ENCODE peak calls at places on chromosomes 4 and X, in seven cellular contexts. One of them, this sample, is unnamed.

GRCh38 chrX:139889760-139890159 is 43.1 kb downstream of the ATP11C start:
- DNase-seq in breast epithelium: no peak
- DNase-seq in HT1080: peak
- DNase-seq in activated CD4-positive, alpha-beta T cell treated with anti-CD3 and anti-CD28 coated beads, Interleukin-2, amount 50 U/mL, for 1 hour: no peak
- DNase-seq in AG09309: no peak
- DNase-seq in CD8-positive, alpha-beta memory T cell: no peak
- DNase-seq in astrocyte of the spinal cord: peak
- DNase-seq in this sample: no peak

GRCh38 chr4:41346306-41347061 is 89.8 kb downstream of the UCHL1 start:
- DNase-seq in activated CD4-positive, alpha-beta T cell treated with anti-CD3 and anti-CD28 coated beads, Interleukin-2, amount 50 U/mL, for 1 hour: no peak
- DNase-seq in CD8-positive, alpha-beta memory T cell: no peak
- DNase-seq in astrocyte of the spinal cord: no peak
- DNase-seq in breast epithelium: no peak
- DNase-seq in AG09309: peak
- DNase-seq in HT1080: no peak
- DNase-seq in this sample: no peak

GRCh38 chr4:160450861-160451260 is 1348.0 kb downstream of the RAPGEF2 start:
- DNase-seq in astrocyte of the spinal cord: no peak
- DNase-seq in activated CD4-positive, alpha-beta T cell treated with anti-CD3 and anti-CD28 coated beads, Interleukin-2, amount 50 U/mL, for 1 hour: no peak
- DNase-seq in AG09309: no peak
- DNase-seq in HT1080: no peak
- DNase-seq in breast epithelium: no peak
- DNase-seq in CD8-positive, alpha-beta memory T cell: no peak
- DNase-seq in this sample: no peak

GRCh38 chrX:41970419-41970818 is 47.1 kb upstream of the CASK start:
- DNase-seq in AG09309: no peak
- DNase-seq in breast epithelium: no peak
- DNase-seq in HT1080: no peak
- DNase-seq in astrocyte of the spinal cord: no peak
- DNase-seq in activated CD4-positive, alpha-beta T cell treated with anti-CD3 and anti-CD28 coated beads, Interleukin-2, amount 50 U/mL, for 1 hour: no peak
- DNase-seq in CD8-positive, alpha-beta memory T cell: no peak
- DNase-seq in this sample: no peak

GRCh38 chr4:80062527-80062926 is 10.5 kb downstream of the ANTXR2 start:
- DNase-seq in activated CD4-positive, alpha-beta T cell treated with anti-CD3 and anti-CD28 coated beads, Interleukin-2, amount 50 U/mL, for 1 hour: no peak
- DNase-seq in CD8-positive, alpha-beta memory T cell: no peak
- DNase-seq in AG09309: no peak
- DNase-seq in astrocyte of the spinal cord: no peak
- DNase-seq in HT1080: no peak
- DNase-seq in breast epithelium: no peak
- DNase-seq in this sample: no peak

GRCh38 chr4:22986881-22987280 is 294.1 kb downstream of the GBA3 start:
- DNase-seq in breast epithelium: no peak
- DNase-seq in HT1080: no peak
- DNase-seq in AG09309: no peak
- DNase-seq in activated CD4-positive, alpha-beta T cell treated with anti-CD3 and anti-CD28 coated beads, Interleukin-2, amount 50 U/mL, for 1 hour: no peak
- DNase-seq in astrocyte of the spinal cord: peak
- DNase-seq in CD8-positive, alpha-beta memory T cell: no peak
- DNase-seq in this sample: no peak

GRCh38 chrX:47483310-47484268 is 567 bp upstream of the ZNF41 start:
- DNase-seq in CD8-positive, alpha-beta memory T cell: no peak
- DNase-seq in activated CD4-positive, alpha-beta T cell treated with anti-CD3 and anti-CD28 coated beads, Interleukin-2, amount 50 U/mL, for 1 hour: no peak
- DNase-seq in AG09309: no peak
- DNase-seq in astrocyte of the spinal cord: peak
- DNase-seq in HT1080: peak
- DNase-seq in breast epithelium: no peak
- DNase-seq in this sample: peak

GRCh38 chr4:153181293-153182080 is 22.8 kb upstream of the TRIM2 start:
- DNase-seq in activated CD4-positive, alpha-beta T cell treated with anti-CD3 and anti-CD28 coated beads, Interleukin-2, amount 50 U/mL, for 1 hour: no peak
- DNase-seq in AG09309: no peak
- DNase-seq in breast epithelium: no peak
- DNase-seq in astrocyte of the spinal cord: no peak
- DNase-seq in CD8-positive, alpha-beta memory T cell: no peak
- DNase-seq in HT1080: peak
- DNase-seq in this sample: no peak

This sample was measured in upper lobe of left lung.